ENCODE peak calls at places on chromosome 1, in four cellular contexts. R, A, V and X are unnamed samples.

GRCh38 chr1:94310570-94311270 is 73.3 kb upstream of the ARHGAP29 start:
- DNase-seq in R (no peak), A (no peak), V (no peak), X (no peak)

GRCh38 chr1:186421446-186421845 is 39.5 kb downstream of the PDC start:
- DNase-seq in R (no peak), A (no peak), V (peak), X (no peak)

GRCh38 chr1:29121516-29121937 is 2.2 kb downstream of the TMEM200B start:
- DNase-seq in R (no peak), A (no peak), V (no peak), X (peak)

GRCh38 chr1:158527190-158527815 is 26.9 kb downstream of the OR6Y1 start:
- DNase-seq in R (no peak), A (no peak), V (no peak), X (no peak)

GRCh38 chr1:172167801-172168596 is 252.5 kb upstream of the C1orf105 start:
- DNase-seq in R (no peak), A (no peak), V (no peak), X (no peak)

GRCh38 chr1:116667577-116668105 is at the start of gene IGSF3:
- DNase-seq in R (no peak), A (peak), V (peak), X (peak)

GRCh38 chr1:213122514-213122929 is 71.5 kb downstream of the RPS6KC1 start:
- DNase-seq in R (no peak), A (no peak), V (no peak), X (no peak)

GRCh38 chr1:11530731-11531311 is 51.9 kb downstream of the DISP3 start:
- DNase-seq in R (no peak), A (no peak), V (no peak), X (no peak)

GRCh38 chr1:54610048-54610447 is 13.3 kb downstream of the FAM151A start:
- DNase-seq in R (no peak), A (no peak), V (no peak), X (no peak)

GRCh38 chr1:55631508-55631907 is 416.3 kb upstream of the USP24 start:
- DNase-seq in R (no peak), A (no peak), V (no peak), X (no peak)

GRCh38 chr1:156760092-156760795 is 7.1 kb upstream of the PRCC start:
- DNase-seq in R (no peak), A (no peak), V (no peak), X (no peak)

GRCh38 chr1:66444438-66445265 is 89.3 kb upstream of the SGIP1 start:
- DNase-seq in R (no peak), A (no peak), V (no peak), X (no peak)

GRCh38 chr1:63322248-63322943 is at the start of gene FOXD3:
- DNase-seq in R (no peak), A (no peak), V (peak), X (peak)

GRCh38 chr1:4653796-4654715 is at the start of gene AJAP1:
- DNase-seq in R (no peak), A (no peak), V (peak), X (no peak)

GRCh38 chr1:40042337-40042736 is 1.8 kb downstream of the CAP1 start:
- DNase-seq in R (no peak), A (no peak), V (no peak), X (no peak)

GRCh38 chr1:14593279-14593678 is 5.2 kb upstream of the KAZN start:
- DNase-seq in R (peak), A (no peak), V (no peak), X (no peak)